ENCODE peak calls at places on chromosomes 2 and 18, in seven cellular contexts. Y is tibial nerve, U is right lobe of liver, O is body of pancreas, N is A549, H is uterus, E is prostate gland. D is an unnamed sample.

GRCh38 chr2:169775765-169776482 is 22.7 kb upstream of the SSB start:
- DNase-seq in O (no peak), E (no peak), U (no peak), Y (no peak), N (no peak), H (no peak), D (no peak)

GRCh38 chr2:144659731-144660275 is 139.9 kb upstream of the ZEB2 start:
- DNase-seq in H (no peak), O (no peak), N (no peak), Y (no peak), U (no peak), E (no peak), D (no peak)

GRCh38 chr2:143341478-143341877 is 212.3 kb downstream of the ARHGAP15 start:
- DNase-seq in U (no peak), N (no peak), Y (no peak), O (no peak), H (no peak), E (no peak), D (no peak)

GRCh38 chr2:46297546-46298271 is 502 bp downstream of the EPAS1 start:
- DNase-seq in O (peak), H (peak), E (peak), N (peak), U (peak), Y (peak), D (peak)

GRCh38 chr2:45301307-45302010 is 292.2 kb upstream of the SIX2 start:
- DNase-seq in Y (no peak), E (peak), H (no peak), O (no peak), U (no peak), N (no peak), D (no peak)

GRCh38 chr2:62208758-62209114 is 12.8 kb downstream of the B3GNT2 start:
- DNase-seq in U (no peak), E (no peak), H (no peak), O (peak), N (no peak), Y (no peak), D (no peak)

GRCh38 chr2:197915548-197916265 is 111.3 kb downstream of the PLCL1 start:
- DNase-seq in O (no peak), U (no peak), Y (no peak), E (no peak), H (no peak), N (no peak), D (no peak)

GRCh38 chr2:209937893-209938292 is 64.5 kb upstream of the RPE start:
- DNase-seq in O (no peak), U (no peak), E (no peak), Y (no peak), H (no peak), N (no peak), D (no peak)

GRCh38 chr2:157488877-157489276 is 45.0 kb upstream of the CYTIP start:
- DNase-seq in H (no peak), Y (no peak), O (peak), N (no peak), U (peak), E (no peak), D (no peak)

GRCh38 chr2:188811522-188811921 is 162.7 kb upstream of the COL3A1 start:
- DNase-seq in Y (no peak), H (no peak), U (no peak), N (no peak), O (no peak), E (no peak), D (no peak)

GRCh38 chr18:61127714-61128485 is 205.3 kb upstream of the CDH20 start:
- DNase-seq in U (no peak), H (no peak), E (no peak), Y (no peak), N (no peak), O (no peak), D (no peak)

GRCh38 chr2:176599796-176600485 is 330.7 kb downstream of the MTX2 start:
- DNase-seq in H (no peak), U (no peak), O (no peak), Y (no peak), E (no peak), N (no peak), D (no peak)

GRCh38 chr18:5890606-5891360 is 4.5 kb downstream of the TMEM200C start:
- DNase-seq in Y (no peak), N (peak), U (peak), O (peak), E (no peak), H (no peak), D (peak)

GRCh38 chr18:13435596-13436333 is 217.2 kb downstream of the LDLRAD4 start:
- DNase-seq in Y (no peak), U (no peak), E (no peak), H (peak), N (peak), O (no peak), D (no peak)

GRCh38 chr2:16971722-16972234 is 306.1 kb upstream of the CYRIA start:
- DNase-seq in U (no peak), N (no peak), Y (no peak), H (no peak), O (no peak), E (no peak), D (no peak)

GRCh38 chr2:72998724-72999123 is 72.8 kb downstream of the SFXN5 start:
- DNase-seq in Y (no peak), U (no peak), O (no peak), H (no peak), E (no peak), N (no peak), D (no peak)

GRCh38 chr2:112187805-112188596 is 49.8 kb downstream of the FBLN7 start:
- DNase-seq in H (no peak), N (no peak), O (no peak), E (no peak), Y (no peak), U (no peak), D (no peak)
- TF ChIP-seq POLR2A in H (no peak), N (no peak), O (no peak), E (no peak), Y (no peak), U (no peak), D (no peak)

GRCh38 chr2:160700006-160700405 is 206.4 kb upstream of the RBMS1 start:
- DNase-seq in O (no peak), H (no peak), N (no peak), U (no peak), E (no peak), Y (no peak), D (no peak)

GRCh38 chr2:160700415-160700814 is 206.8 kb upstream of the RBMS1 start:
- DNase-seq in N (no peak), Y (no peak), E (no peak), U (no peak), H (no peak), O (no peak), D (no peak)

GRCh38 chr2:160696061-160696452 is 202.4 kb upstream of the RBMS1 start:
- DNase-seq in U (no peak), E (no peak), Y (no peak), H (no peak), N (no peak), O (no peak), D (no peak)

GRCh38 chr2:160695402-160696060 is 201.9 kb upstream of the RBMS1 start:
- DNase-seq in H (peak), N (no peak), Y (no peak), U (no peak), O (no peak), E (peak), D (no peak)

DNA sequence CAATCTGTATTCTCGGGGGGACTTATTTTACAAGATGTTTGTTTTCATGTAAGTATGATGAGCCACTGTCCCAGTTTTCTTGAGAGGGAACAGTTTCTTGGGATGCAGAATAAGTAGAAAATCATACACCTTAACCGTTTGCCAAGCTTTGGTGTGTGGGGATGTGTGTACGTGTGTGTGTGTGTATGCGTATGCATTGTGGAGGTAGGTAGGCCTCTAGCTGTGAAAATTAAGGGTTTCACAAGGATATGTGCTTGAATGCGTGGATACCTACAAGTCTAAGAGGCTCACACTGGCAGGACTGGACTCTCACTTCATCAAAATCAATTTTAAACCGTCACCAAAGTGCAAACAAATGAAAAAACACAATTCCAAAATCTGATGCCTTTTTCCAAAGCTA is 204.2 kb upstream of the RBMS1 start:
- DNase-seq in Y (no peak), H (no peak), O (no peak), U (no peak), N (no peak), E (no peak), D (no peak)
- TF ChIP-seq CTCF in Y (no peak), H (no peak), O (no peak), U (no peak), N (no peak), E (no peak), D (no peak)

GRCh38 chr2:175181877-175182308 is 383 bp upstream of the ATP5MC3 start:
- DNase-seq in H (no peak), N (peak), O (no peak), U (no peak), Y (no peak), E (no peak), D (no peak)

GRCh38 chr2:175183674-175184073 is 2.2 kb upstream of the ATP5MC3 start:
- DNase-seq in N (no peak), U (no peak), O (no peak), Y (no peak), H (no peak), E (no peak), D (no peak)

GRCh38 chr2:175176624-175177023 is 4.9 kb downstream of the ATP5MC3 start:
- DNase-seq in E (no peak), O (no peak), N (no peak), H (no peak), Y (no peak), U (no peak), D (no peak)

GRCh38 chr2:175180701-175181103 is 808 bp downstream of the ATP5MC3 start:
- DNase-seq in O (no peak), U (peak), N (peak), Y (no peak), H (no peak), E (no peak), D (peak)

DNA sequence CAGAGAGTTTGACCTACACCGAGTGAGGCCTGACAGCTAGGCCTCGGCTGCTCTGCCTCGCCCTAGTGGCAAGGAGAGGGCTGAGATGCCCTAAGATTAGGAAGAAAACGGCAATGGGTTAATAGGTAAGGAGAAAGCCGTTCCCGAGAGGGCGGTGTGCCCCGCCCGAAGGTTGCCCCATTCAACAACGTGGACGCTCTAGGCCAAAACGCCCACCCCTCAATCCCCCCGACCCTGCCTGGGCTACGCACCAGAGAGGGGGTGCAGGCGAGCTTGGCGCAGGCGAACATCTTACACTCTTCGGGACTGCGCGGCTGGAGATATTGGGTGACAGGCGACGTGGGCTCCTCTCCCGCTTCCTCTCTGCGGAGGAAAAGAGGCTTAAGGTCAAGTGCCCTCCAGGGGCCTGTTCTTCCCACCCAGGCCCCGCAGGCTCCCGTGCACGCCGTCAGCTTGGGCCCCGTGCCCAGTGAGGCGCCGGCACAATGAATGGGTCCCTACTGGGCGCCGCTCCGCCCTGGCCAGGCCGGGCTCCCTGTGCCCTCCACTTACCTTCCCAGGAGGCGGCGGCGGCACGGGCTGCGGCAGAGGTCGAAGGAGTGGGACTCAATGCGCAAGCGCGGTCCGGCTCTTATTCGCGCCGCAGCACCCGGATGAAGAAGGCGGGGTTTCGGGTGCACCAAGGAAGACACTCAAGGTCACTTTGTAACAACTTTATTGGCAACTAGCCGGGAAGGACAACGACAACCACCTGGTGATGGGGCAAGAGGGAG is at the start of gene ATP5MC3:
- DNase-seq in U (peak), E (peak), H (peak), O (peak), Y (peak), N (peak), D (peak)
- TF ChIP-seq POLR2A in U (peak), E (peak), H (peak), O (peak), Y (no peak), N (peak), D (peak)

GRCh38 chr2:137987011-137987410 is 22.7 kb downstream of the HNMT start:
- DNase-seq in U (no peak), Y (no peak), O (no peak), H (no peak), N (no peak), E (no peak), D (no peak)

GRCh38 chr2:137986268-137986667 is 22.0 kb downstream of the HNMT start:
- DNase-seq in N (no peak), U (no peak), Y (no peak), O (no peak), H (no peak), E (no peak), D (no peak)

GRCh38 chr2:137992039-137992646 is 27.9 kb downstream of the HNMT start:
- DNase-seq in N (no peak), H (no peak), O (no peak), Y (no peak), E (no peak), U (no peak), D (no peak)

GRCh38 chr2:137991078-137991477 is 26.8 kb downstream of the HNMT start:
- DNase-seq in N (no peak), E (no peak), Y (no peak), U (no peak), H (no peak), O (no peak), D (no peak)
- TF ChIP-seq CTCF in N (no peak), E (no peak), Y (no peak), U (no peak), H (no peak), O (no peak), D (no peak)

DNA sequence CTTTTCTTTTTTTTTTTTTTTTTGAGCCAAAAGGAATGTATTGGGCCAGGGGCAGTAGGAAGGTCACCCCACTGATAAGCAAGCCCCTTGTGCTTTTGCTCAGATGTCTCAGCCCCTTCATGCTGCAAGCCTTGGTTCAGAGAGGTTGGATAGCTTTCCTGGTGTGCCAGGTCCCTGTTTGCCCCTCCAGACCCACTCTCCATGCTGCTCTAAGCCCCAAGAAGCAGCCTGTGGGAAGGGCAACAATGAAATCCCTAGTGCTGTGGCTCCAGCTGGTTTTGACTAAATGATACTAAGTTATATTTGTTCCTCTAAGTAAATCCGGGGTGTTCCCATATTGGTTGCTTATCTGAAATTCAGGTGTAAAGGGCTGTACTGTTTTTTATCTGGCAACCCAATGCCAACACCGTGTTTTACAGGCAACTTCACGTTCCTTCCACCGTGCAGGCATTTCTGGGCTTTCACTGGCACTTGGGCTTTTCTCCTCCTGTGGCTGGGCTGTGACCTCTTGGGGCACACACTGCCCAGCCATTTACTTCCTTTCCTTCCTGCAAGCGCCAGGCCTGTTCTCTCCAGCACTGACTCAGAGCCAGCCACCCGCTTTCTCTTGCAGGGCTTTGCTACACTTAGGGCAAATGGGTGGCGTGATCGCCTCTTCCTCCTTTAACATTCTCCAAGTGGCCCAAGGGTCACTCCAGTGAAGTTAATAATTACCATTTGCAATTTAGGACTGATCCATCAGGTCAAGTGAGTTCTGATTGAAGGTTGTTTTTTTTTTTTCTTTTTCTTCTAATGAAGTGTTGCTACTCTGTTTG is 21.6 kb downstream of the MERTK start:
- DNase-seq in O (peak), U (peak), E (no peak), H (no peak), Y (no peak), N (no peak), D (no peak)
- TF ChIP-seq POLR2A in O (peak), U (no peak), E (no peak), H (no peak), Y (no peak), N (no peak), D (no peak)

D was measured in ovary.